ENCODE peak calls at places on chromosome 17, in eight cellular contexts. N is uterus; X is CD8-positive, alpha-beta memory T cell; T is body of pancreas; G is CD4-positive, alpha-beta memory T cell; H is heart right ventricle; M is SK-N-MC; B is substantia nigra. K is an unnamed sample.

GRCh38 chr17:2637422-2637821 is 44.0 kb downstream of the PAFAH1B1 start:
- DNase-seq in N (no peak), X (no peak), T (no peak), G (no peak), H (no peak), M (no peak), B (no peak), K (no peak)

GRCh38 chr17:1643999-1644492 is 1.5 kb downstream of the SCARF1 start:
- DNase-seq in N (no peak), X (no peak), T (no peak), G (no peak), H (no peak), M (no peak), B (no peak), K (no peak)

GRCh38 chr17:6574689-6575595 is 18.6 kb upstream of the PITPNM3 start:
- DNase-seq in N (no peak), X (no peak), T (no peak), G (no peak), H (peak), M (no peak), B (no peak), K (no peak)

GRCh38 chr17:76893623-76894358 is 25.6 kb downstream of the MGAT5B start:
- DNase-seq in N (no peak), X (no peak), T (no peak), G (no peak), H (no peak), M (no peak), B (no peak), K (no peak)

GRCh38 chr17:6279659-6280058 is 155.3 kb downstream of the AIPL1 start:
- DNase-seq in N (no peak), X (no peak), T (peak), G (no peak), H (no peak), M (no peak), B (no peak), K (peak)

GRCh38 chr17:14318109-14318905 is 17.4 kb downstream of the HS3ST3B1 start:
- DNase-seq in N (no peak), X (no peak), T (no peak), G (no peak), H (no peak), M (no peak), B (no peak), K (no peak)

GRCh38 chr17:14268264-14268663 is 31.6 kb upstream of the CDRT15 start:
- DNase-seq in N (no peak), X (no peak), T (no peak), G (no peak), H (no peak), M (no peak), B (no peak), K (no peak)

GRCh38 chr17:51258756-51259573 is 884 bp downstream of the MBTD1 start:
- DNase-seq in N (peak), X (no peak), T (peak), G (no peak), H (peak), M (no peak), B (no peak), K (no peak)

GRCh38 chr17:7572338-7572587 is 7.2 kb upstream of the CD68 start:
- DNase-seq in N (no peak), X (no peak), T (no peak), G (no peak), H (no peak), M (no peak), B (no peak), K (no peak)

GRCh38 chr17:60888812-60889709 is 211.4 kb downstream of the BCAS3 start:
- DNase-seq in N (no peak), X (no peak), T (no peak), G (no peak), H (no peak), M (no peak), B (no peak), K (no peak)

GRCh38 chr17:11900103-11900502 is 97.2 kb downstream of the ZNF18 start:
- DNase-seq in N (no peak), X (no peak), T (no peak), G (no peak), H (no peak), M (no peak), B (no peak), K (no peak)

GRCh38 chr17:33234930-33235685 is 58.0 kb downstream of the ASIC2 start:
- DNase-seq in N (peak), X (no peak), T (peak), G (no peak), H (peak), M (no peak), B (no peak), K (peak)

GRCh38 chr17:81536299-81537290 is 8.4 kb downstream of the FSCN2 start:
- DNase-seq in N (no peak), X (no peak), T (peak), G (no peak), H (no peak), M (no peak), B (no peak), K (no peak)

DNA sequence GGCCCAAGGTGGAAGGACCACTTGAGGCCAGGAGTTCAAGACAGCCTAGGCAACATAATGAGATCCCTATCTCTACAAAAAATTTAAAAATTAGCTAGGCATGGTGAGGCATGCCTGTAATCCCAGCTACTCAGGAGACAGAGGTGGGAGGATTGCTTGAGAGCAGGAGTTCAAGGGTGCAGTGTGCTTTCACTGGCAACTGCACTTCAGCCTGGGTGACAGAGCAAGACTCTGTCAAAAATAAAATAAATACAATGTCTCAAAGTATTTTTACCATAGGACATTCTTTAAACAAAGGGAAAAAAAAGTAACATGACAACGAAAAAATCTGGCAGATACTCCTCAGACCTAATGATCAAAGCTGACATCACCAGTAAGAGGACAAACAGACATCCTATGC is 72.6 kb downstream of the FBXL20 start:
- DNase-seq in N (no peak), X (no peak), T (no peak), G (no peak), H (no peak), M (no peak), B (no peak), K (no peak)
- H3K27ac ChIP-seq in N (no peak), X (no peak), T (no peak), G (no peak), H (no peak), M (no peak), B (no peak), K (no peak)

DNA sequence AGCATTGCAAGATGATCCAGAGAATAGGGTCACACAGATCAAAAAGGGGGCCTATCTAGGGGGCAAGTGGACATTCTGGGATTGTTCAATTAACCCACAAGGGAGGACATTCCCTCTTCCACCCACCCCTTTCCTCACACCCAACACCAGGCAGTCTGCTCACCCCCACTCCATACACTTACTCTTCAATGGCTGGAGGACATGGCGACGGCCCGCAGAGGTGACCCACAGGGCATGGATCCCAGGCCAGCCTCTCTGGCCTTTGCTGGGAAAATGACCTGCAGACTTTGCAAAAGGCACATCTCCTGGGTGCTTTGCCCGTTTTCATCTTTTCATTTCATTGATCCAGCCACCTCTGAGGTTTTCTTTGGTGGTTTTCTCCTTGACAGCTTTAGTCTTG is 1.7 kb upstream of the CACNG5 start:
- DNase-seq in N (no peak), X (no peak), T (no peak), G (no peak), H (no peak), M (no peak), B (no peak), K (no peak)
- H3K27ac ChIP-seq in N (no peak), X (no peak), T (no peak), G (no peak), H (no peak), M (no peak), B (no peak), K (no peak)

GRCh38 chr17:46270032-46270431 is 24.9 kb upstream of the LRRC37A start:
- DNase-seq in N (no peak), X (no peak), T (no peak), G (no peak), H (no peak), M (no peak), B (no peak), K (no peak)

GRCh38 chr17:46273541-46274236 is 21.2 kb upstream of the LRRC37A start:
- DNase-seq in N (no peak), X (no peak), T (no peak), G (no peak), H (no peak), M (no peak), B (no peak), K (no peak)

DNA sequence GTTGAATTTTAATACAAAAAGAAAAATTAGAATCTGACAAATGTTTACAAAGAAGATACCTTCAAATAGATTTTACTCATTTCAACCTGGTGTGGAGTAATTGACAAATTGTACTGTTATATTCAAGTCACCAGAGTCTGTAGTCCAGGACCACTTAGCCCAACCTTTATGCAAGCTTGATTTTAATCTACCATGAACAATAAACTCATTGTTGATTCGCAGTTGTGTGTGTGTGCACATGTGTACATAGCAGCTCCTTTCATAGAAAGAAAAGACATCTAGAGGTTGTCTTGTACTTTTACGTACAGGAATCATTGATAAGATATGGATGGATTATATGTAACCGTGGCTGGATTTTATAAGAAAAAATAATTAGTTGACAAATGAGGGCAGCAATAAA is 20.7 kb upstream of the LRRC37A start:
- DNase-seq in N (no peak), X (no peak), T (no peak), G (no peak), H (no peak), M (no peak), B (no peak), K (no peak)
- H3K27ac ChIP-seq in N (no peak), X (no peak), T (no peak), G (no peak), H (no peak), M (no peak), B (no peak), K (no peak)

GRCh38 chr17:36085710-36086268 is 4.2 kb downstream of the CCL3 start:
- DNase-seq in N (no peak), X (no peak), T (no peak), G (no peak), H (no peak), M (no peak), B (no peak), K (no peak)
- H3K27ac ChIP-seq in N (no peak), X (no peak), T (no peak), G (no peak), H (peak), M (no peak), B (no peak), K (no peak)

GRCh38 chr17:40567377-40567776 is 2.1 kb upstream of the CCR7 start:
- DNase-seq in N (no peak), X (no peak), T (no peak), G (no peak), H (no peak), M (no peak), B (no peak), K (no peak)

GRCh38 chr17:40564195-40564882 is 933 bp downstream of the CCR7 start:
- DNase-seq in N (no peak), X (peak), T (no peak), G (peak), H (no peak), M (no peak), B (no peak), K (no peak)

GRCh38 chr17:40564883-40565744 is at the start of gene CCR7:
- DNase-seq in N (no peak), X (peak), T (no peak), G (peak), H (no peak), M (no peak), B (no peak), K (no peak)

GRCh38 chr17:40568074-40568836 is 3.0 kb upstream of the CCR7 start:
- DNase-seq in N (no peak), X (no peak), T (no peak), G (no peak), H (no peak), M (no peak), B (no peak), K (no peak)

DNA sequence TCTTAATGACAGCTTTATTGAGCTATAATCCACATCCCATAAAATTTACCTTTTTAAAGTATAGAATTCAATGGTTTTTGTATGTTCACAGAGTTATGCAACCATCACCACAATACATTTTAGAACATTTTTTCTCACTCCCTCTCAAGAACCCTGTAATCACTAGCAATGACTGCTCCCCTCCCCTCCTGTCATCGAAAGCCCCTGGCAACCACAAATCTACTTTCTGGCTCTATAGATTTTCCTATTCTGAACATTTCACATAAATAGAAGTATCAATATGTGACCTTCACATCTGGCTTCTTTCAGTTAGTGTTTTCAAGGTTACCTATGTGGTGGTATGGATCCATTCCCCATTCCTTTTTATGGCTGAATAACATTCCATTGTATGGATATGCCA is 755 bp upstream of the CCR7 start:
- DNase-seq in N (no peak), X (no peak), T (no peak), G (no peak), H (no peak), M (no peak), B (no peak), K (no peak)
- H3K27ac ChIP-seq in N (no peak), X (peak), T (no peak), G (peak), H (no peak), M (no peak), B (no peak), K (no peak)

DNA sequence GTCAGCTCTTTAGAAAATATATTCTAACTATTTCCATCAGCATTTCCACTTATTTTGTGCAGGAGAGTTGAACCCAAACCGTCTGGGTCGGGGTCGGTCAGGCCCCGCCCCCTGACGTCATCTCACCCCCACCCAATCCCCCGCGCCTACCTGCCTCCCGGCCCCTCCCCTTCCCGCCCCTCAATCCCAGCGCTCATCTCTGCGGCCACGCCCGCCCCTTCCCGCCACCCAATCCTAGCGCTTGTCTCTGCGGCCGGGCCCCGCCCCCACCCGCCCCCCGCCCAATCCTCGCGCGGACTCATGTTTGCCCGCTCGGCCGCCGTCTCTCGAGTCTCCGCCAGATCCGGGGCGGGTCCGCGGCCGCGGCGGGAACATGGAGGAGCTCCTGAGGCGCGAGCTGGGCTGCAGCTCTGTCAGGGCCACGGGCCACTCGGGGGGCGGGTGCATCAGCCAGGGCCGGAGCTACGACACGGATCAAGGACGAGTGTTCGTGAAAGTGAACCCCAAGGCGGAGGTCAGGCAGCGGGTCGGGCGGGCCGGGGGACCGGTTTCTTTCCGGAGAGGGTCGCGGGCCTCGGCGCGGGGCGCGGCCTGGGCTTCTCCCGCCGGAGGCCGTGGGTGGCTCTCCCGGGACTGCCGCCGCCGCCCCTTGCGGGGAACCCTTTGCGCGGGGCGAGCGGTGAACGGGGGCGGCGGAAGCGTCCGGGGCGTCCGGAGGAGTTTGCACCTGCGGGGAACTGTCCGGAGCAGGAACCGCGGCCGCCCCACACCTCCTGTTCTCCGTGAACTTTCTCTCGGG is at the start of gene FN3KRP:
- DNase-seq in N (peak), X (peak), T (peak), G (peak), H (peak), M (peak), B (peak), K (peak)
- H3K27ac ChIP-seq in N (peak), X (peak), T (peak), G (peak), H (peak), M (no peak), B (peak), K (peak)

DNA sequence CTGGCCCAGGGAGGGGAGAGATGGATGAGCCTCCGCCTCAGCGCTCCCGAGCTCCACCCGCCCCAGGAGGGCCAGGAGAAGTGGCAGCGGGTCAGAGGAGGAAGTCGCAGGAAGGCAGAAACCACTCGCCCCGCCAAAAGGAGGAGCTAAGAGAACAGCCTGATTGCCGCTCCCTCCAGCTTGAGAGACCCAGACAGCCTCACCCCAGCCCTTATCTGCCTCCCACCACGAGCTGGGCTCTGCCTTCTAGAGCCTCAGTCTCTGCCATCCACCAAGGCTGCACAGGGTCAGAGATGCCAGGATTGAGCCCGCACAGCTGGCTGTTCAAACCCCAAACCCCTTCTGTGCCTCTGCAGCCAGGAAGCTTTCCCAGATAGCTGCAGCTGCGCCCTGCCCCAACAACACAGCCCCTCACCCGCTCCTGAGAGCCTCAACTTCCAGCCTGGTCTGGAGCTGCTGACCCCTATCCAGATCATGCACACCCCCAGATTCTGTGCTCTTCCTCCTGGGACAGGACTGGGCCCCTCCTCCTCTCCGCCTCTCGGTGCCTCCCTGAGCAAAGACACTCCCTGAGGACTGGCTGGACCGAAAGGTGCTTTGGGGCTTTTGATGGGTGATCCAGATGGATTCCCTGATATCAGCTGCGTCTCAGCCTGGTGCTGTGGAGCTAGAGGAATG is 1.0 kb upstream of the ATP2A3 start:
- DNase-seq in N (no peak), X (peak), T (peak), G (peak), H (peak), M (no peak), B (no peak), K (no peak)
- H3K27ac ChIP-seq in N (peak), X (peak), T (peak), G (peak), H (peak), M (no peak), B (no peak), K (peak)

DNA sequence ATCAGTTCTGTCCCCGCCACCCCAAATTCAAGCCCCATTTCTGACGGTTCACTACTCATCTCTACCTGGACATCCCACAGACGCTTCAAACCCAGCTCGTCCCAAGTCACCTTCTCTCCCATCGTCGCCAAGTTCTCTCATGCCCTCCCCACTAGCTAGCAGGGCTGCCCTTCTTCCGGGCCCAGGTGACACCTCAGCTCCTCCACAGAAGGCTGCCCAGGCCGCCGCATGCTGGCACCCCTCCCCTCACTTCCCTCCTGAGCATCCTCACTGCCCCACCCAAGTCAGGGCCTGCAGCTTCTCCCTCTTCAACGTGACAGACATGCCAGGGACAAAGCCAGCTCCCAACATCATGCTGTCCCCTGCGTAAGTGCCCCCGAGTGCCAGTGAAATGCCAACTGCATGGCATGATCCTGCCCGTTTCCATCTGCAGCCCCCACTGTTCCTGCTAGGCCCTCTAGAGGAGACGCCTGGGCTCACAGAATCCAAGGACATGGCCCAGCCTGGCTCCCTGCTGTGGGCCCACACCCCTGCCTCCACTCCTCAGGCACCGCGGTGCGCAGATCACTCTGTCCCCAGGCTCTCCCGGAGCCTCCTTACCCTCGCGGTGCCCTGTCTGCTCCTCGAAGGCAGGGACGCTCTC is 5.9 kb downstream of the CYB561 start:
- DNase-seq in N (no peak), X (peak), T (no peak), G (peak), H (no peak), M (no peak), B (no peak), K (no peak)
- H3K27ac ChIP-seq in N (peak), X (peak), T (peak), G (peak), H (peak), M (no peak), B (no peak), K (no peak)

DNA sequence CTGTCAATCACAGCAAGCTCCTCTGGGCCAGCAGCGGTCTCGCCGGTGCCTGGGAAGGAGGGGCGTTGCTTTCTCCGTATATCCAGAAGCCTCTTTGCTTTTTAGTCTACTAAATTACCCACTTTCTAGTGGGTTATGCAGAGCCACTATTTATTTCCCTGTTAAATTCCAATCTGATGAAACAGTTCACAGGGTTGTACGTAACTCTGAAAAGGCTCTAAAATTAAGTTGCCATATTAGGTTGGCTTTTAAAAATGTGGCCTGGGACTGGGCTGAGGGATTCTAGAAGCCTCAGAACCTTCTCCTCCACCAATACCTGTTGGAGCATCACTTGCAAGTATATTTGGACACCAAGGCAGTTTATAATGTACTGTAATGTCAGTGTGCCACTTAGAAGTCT is 27.2 kb downstream of the MARCHF10 start:
- DNase-seq in N (no peak), X (no peak), T (no peak), G (no peak), H (no peak), M (no peak), B (no peak), K (no peak)
- H3K27ac ChIP-seq in N (peak), X (no peak), T (no peak), G (no peak), H (no peak), M (no peak), B (no peak), K (peak)

K was measured in Panc1.